ENCODE peak calls at places on chromosomes 3 and 15, in nine cellular contexts. C is SK-N-SH, Z is K562, X is HepG2, W is upper lobe of left lung, S is sigmoid colon, H is ovary, A is GM12878, U is tibial nerve. F is an unnamed sample. For H3K27me3, the result is how much of the 10 kb centered on the place peaks cover.

GRCh38 chr3:47579875-47580274 is 1.2 kb upstream of the CSPG5 start:
- DNase-seq in A (no peak), H (no peak), S (no peak), W (no peak), U (no peak), X (no peak), C (no peak), Z (no peak), F (no peak)

GRCh38 chr3:110608566-110608965 is 463.1 kb upstream of the NECTIN3 start:
- DNase-seq in W (no peak), Z (no peak), X (no peak), S (no peak), H (no peak), A (no peak), U (no peak), C (no peak), F (no peak)

GRCh38 chr3:184552296-184552695 is 9.3 kb upstream of the EPHB3 start:
- DNase-seq in U (no peak), C (no peak), H (no peak), S (no peak), W (no peak), A (no peak), X (no peak), Z (no peak), F (no peak)

GRCh38 chr3:9037113-9037715 is 73.9 kb upstream of the RAD18 start:
- DNase-seq in H (no peak), U (peak), S (peak), C (peak), Z (no peak), A (no peak), W (peak), X (no peak), F (no peak)

GRCh38 chr3:59754456-59754855 is 704.6 kb upstream of the CFAP20DC start:
- DNase-seq in H (no peak), C (no peak), X (no peak), W (no peak), S (no peak), Z (no peak), U (no peak), A (no peak), F (no peak)

GRCh38 chr15:73873889-73874511 is 636 bp downstream of the TBC1D21 start:
- DNase-seq in Z (peak), S (no peak), C (peak), U (no peak), W (no peak), X (peak), H (no peak), A (no peak), F (peak)

GRCh38 chr3:68306571-68306970 is 625.8 kb downstream of the TAFA4 start:
- DNase-seq in A (no peak), U (no peak), H (no peak), S (no peak), C (no peak), X (peak), Z (peak), W (no peak), F (no peak)

GRCh38 chr3:65575376-65575840 is 463.3 kb downstream of the MAGI1 start:
- DNase-seq in A (no peak), U (no peak), S (no peak), X (peak), Z (no peak), C (no peak), H (no peak), W (no peak), F (no peak)

GRCh38 chr3:127615631-127616305 is 13.2 kb upstream of the PODXL2 start:
- DNase-seq in X (no peak), W (no peak), U (no peak), C (no peak), A (no peak), H (no peak), S (no peak), Z (no peak), F (no peak)

GRCh38 chr3:36166477-36166876 is 213.8 kb upstream of the STAC start:
- DNase-seq in A (no peak), X (no peak), H (no peak), W (no peak), Z (no peak), U (no peak), C (no peak), S (no peak), F (no peak)

GRCh38 chr15:98745650-98746374 is 97.5 kb downstream of the IGF1R start:
- DNase-seq in U (no peak), C (no peak), A (no peak), X (no peak), Z (no peak), S (no peak), W (no peak), H (no peak), F (no peak)

DNA sequence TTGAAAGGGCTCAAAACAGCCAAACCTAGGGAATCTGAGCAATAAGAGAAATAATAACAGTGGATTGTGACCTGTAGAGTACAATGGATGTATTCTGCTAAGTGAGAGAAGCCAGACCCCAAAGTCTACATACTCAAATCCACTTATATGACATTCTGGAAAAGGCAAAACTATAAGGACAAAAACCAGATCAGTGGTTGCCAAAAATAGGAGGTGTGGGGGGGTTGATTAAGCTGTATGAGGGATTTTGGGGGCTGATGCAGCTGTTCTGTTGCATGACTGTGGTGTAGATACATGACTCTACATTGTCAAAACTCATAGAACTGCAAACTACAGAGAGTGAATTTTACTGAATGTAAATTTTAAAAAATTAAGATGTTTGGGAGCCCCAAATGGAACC is 20.1 kb upstream of the CGNL1 start:
- DNase-seq in H (no peak), C (no peak), Z (no peak), X (no peak), W (no peak), U (no peak), A (no peak), S (no peak), F (no peak)
- TF ChIP-seq EP300 in H (no peak), C (no peak), Z (no peak), X (no peak), W (no peak), U (no peak), A (no peak), S (no peak), F (no peak)

GRCh38 chr15:41777421-41777973 is 3.2 kb downstream of the MAPKBP1 start:
- DNase-seq in W (no peak), S (no peak), H (no peak), C (no peak), U (no peak), X (no peak), Z (no peak), A (no peak), F (no peak)

GRCh38 chr15:41773729-41774061 is 589 bp upstream of the MAPKBP1 start:
- DNase-seq in U (no peak), S (no peak), X (no peak), H (no peak), Z (no peak), A (no peak), C (no peak), W (no peak), F (no peak)

GRCh38 chr15:41774873-41775417 is 661 bp downstream of the MAPKBP1 start:
- DNase-seq in C (no peak), W (no peak), X (no peak), S (no peak), H (no peak), Z (no peak), U (no peak), A (no peak), F (no peak)

GRCh38 chr15:41774062-41774872 is at the start of gene MAPKBP1:
- DNase-seq in H (peak), Z (peak), S (peak), U (peak), C (peak), X (peak), A (peak), W (peak), F (peak)

GRCh38 chr15:41775651-41776050 is 1.4 kb downstream of the MAPKBP1 start:
- DNase-seq in U (no peak), S (no peak), X (no peak), A (no peak), H (no peak), C (no peak), Z (peak), W (no peak), F (no peak)
- H3K27ac ChIP-seq in U (peak), S (peak), X (no peak), A (peak), H (peak), C (no peak), Z (no peak), W (no peak), F (peak)

GRCh38 chr3:13203398-13204176 is 130.4 kb upstream of the IQSEC1 start:
- DNase-seq in X (no peak), S (no peak), H (no peak), Z (no peak), W (no peak), C (no peak), A (no peak), U (no peak), F (no peak)
- H3K27me3 ChIP-seq in X (under half), S (half or more), H (under half), Z (half or more), W (under half), C (under half), A (under half), U (under half), F (under half)

DNA sequence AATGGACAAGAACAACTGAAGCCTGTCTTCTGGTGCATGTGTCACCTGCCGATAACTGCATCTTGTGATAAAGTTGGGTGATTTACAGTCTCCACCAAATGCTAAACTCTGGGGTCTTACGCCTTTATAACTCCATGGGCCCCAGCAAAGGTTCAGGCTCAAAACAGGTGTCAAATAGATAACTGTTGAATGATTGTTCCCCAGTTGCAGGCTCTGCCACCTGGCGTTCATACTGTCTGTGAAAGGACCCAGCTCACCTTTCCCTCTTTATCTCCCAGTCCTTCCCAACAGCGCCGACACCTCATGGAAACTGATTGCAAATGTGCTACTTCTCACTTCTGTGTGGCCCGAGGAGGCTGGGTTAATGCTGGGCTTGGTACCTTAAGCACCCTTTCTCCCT is 8.3 kb upstream of the SNX22 start:
- DNase-seq in Z (peak), S (no peak), W (no peak), U (no peak), X (no peak), H (no peak), C (no peak), A (no peak), F (no peak)
- TF ChIP-seq EP300 in Z (no peak), S (no peak), W (no peak), U (no peak), X (no peak), H (no peak), C (no peak), A (no peak), F (no peak)

DNA sequence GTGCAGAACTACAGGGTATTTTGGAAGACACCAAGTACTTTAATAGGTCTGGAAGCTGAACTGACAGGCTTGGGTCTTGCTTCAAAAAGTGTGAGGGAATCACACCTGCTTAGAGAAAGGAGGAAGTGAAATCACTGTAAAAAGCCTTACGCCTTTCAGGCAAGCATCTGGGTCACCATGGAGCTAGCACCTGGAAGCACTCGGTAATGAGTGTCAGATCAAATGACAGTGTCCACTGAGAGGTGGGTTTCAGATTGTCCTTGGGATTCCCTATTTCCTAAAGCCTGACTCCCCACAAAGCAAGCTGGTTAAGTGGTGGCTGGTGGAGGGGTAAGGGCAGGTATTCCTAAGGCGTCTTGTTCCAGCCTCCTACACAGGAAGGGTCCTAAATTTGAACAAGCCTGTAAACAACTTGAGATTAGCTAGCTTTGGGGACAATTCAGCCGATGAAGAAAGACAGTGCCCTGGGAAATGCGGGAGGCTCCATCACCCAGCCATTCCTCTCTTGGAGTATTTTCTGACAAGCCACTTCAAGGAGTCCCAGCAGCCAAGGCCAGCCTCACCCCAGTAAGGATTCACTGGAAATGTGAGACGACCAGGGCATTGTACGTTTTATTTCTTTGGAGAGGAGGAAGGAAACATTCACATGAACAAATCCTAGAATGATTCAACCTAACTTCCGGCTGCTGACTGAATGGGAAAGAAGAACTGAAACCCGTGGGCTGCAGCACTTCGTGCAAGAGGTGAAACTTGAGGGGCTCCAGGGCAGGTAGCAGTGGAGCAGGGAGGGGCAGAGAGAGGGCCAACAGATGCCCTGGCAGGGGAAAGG is 116.2 kb upstream of the ARHGEF3 start:
- DNase-seq in U (no peak), A (peak), W (no peak), H (no peak), X (no peak), S (no peak), C (no peak), Z (no peak), F (no peak)
- H3K27ac ChIP-seq in U (peak), A (peak), W (peak), H (no peak), X (no peak), S (no peak), C (no peak), Z (no peak), F (peak)

DNA sequence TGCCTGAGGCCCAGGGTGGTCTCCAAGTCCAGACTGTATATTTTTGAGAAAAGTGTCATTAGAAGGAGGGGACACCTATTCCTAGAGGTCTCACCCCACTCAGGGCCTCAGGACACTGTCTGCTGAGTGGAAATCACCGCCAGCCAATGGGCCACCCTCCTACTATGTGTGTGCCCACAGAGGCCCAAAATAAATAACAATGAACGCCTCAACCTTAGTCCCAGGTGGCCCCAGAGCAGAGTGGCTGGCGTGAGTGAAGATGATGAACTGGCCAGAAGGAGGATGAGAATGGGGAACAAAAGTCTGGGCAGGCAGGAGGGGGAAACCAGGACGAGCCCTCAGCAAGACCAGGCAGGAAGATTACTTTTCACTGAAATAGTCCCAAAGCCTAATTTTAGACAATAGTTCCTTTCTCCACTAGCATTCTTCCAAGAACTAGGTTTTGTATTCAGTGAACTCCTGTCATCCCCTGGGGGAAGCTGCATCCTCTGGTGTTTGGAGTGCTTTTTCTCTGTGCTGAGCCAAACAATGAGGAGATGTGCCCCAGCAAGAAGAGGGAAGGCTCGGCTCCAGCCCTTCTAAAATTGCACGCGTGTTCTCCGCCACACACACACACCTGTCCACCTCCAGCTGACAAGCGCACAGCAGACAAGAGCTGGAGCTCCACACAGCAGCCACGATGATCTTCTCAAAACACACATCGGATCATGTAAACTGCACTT is 72.3 kb downstream of the ADCY5 start:
- DNase-seq in W (no peak), H (no peak), X (no peak), A (no peak), S (peak), Z (no peak), U (no peak), C (no peak), F (no peak)
- H3K27me3 ChIP-seq in W (under half), H (under half), X (under half), A (under half), S (under half), Z (under half), U (under half), C (under half), F (under half)

F was measured in stomach.